ENCODE peak calls at places on chromosome 21, in eight cellular contexts. T is fibroblast of lung, G is astrocyte of the spinal cord, X is esophagus squamous epithelium, M is brain microvascular endothelial cell, V is ovary, R is left lung, I is HepG2. B is an unnamed sample.

GRCh38 chr21:44846201-44846484 is 27.3 kb downstream of the PTTG1IP start:
- DNase-seq in T (peak), I (no peak), X (no peak), M (no peak), V (no peak), G (peak), R (no peak), B (no peak)

GRCh38 chr21:25735221-25735894 is 586 bp downstream of the GABPA start:
- DNase-seq in T (peak), G (peak), I (peak), M (peak), V (peak), X (peak), R (peak), B (peak)

GRCh38 chr21:45467221-45467779 is 62.3 kb downstream of the COL18A1 start:
- DNase-seq in R (peak), G (no peak), V (no peak), T (no peak), X (no peak), I (no peak), M (peak), B (peak)

GRCh38 chr21:39441502-39442475 is 3.8 kb downstream of the LCA5L start:
- DNase-seq in X (no peak), V (no peak), M (peak), T (peak), G (peak), I (peak), R (no peak), B (peak)

GRCh38 chr21:44478124-44478800 is 23.0 kb downstream of the LRRC3 start:
- DNase-seq in X (no peak), V (no peak), M (no peak), T (no peak), G (no peak), R (no peak), I (no peak), B (no peak)

GRCh38 chr21:17428980-17429379 is 83.9 kb upstream of the CXADR start:
- DNase-seq in T (no peak), V (no peak), M (no peak), X (no peak), G (no peak), I (no peak), R (no peak), B (no peak)

GRCh38 chr21:8989883-8990325 is 1531.5 kb upstream of the TPTE start:
- DNase-seq in R (peak), T (no peak), G (no peak), X (no peak), M (no peak), I (peak), V (no peak), B (no peak)

GRCh38 chr21:45386728-45387371 is 18.1 kb upstream of the COL18A1 start:
- DNase-seq in X (no peak), I (no peak), M (peak), T (peak), R (peak), G (peak), V (peak), B (peak)

GRCh38 chr21:45335761-45336534 is 48.3 kb upstream of the POFUT2 start:
- DNase-seq in G (no peak), M (no peak), T (no peak), R (peak), I (no peak), X (no peak), V (peak), B (no peak)

GRCh38 chr21:26116456-26117011 is 54.0 kb downstream of the APP start:
- DNase-seq in V (no peak), I (peak), G (peak), X (no peak), R (no peak), T (peak), M (no peak), B (peak)

GRCh38 chr21:16563795-16564194 is 834.0 kb downstream of the USP25 start:
- DNase-seq in M (no peak), T (no peak), X (no peak), I (peak), V (no peak), R (peak), G (peak), B (no peak)

GRCh38 chr21:45912611-45913415 is 68.8 kb upstream of the COL6A1 start:
- DNase-seq in M (no peak), R (peak), V (no peak), T (no peak), X (no peak), G (no peak), I (no peak), B (no peak)

GRCh38 chr21:15992171-15992570 is 262.4 kb downstream of the USP25 start:
- DNase-seq in R (no peak), G (peak), T (peak), V (no peak), M (peak), X (no peak), I (no peak), B (peak)

GRCh38 chr21:38838598-38839369 is 33.1 kb downstream of the ETS2 start:
- DNase-seq in T (no peak), G (no peak), R (no peak), V (no peak), I (no peak), M (no peak), X (no peak), B (no peak)

GRCh38 chr21:46455575-46456385 is 2.9 kb upstream of the DIP2A start:
- DNase-seq in I (no peak), M (peak), R (no peak), X (no peak), V (no peak), G (peak), T (peak), B (peak)

GRCh38 chr21:25903599-25903998 is 168.8 kb downstream of the GABPA start:
- DNase-seq in I (no peak), T (no peak), V (no peak), G (no peak), X (no peak), R (no peak), M (no peak), B (no peak)

GRCh38 chr21:38905751-38906150 is 100.0 kb downstream of the ETS2 start:
- DNase-seq in R (no peak), X (no peak), T (no peak), G (no peak), V (no peak), M (no peak), I (no peak), B (no peak)

GRCh38 chr21:19993186-19993711 is 1005.0 kb upstream of the NCAM2 start:
- DNase-seq in R (no peak), M (no peak), V (no peak), I (no peak), G (no peak), T (no peak), X (no peak), B (no peak)

GRCh38 chr21:27268290-27268689 is 301.4 kb upstream of the ADAMTS5 start:
- DNase-seq in I (no peak), G (peak), X (no peak), V (no peak), R (no peak), M (peak), T (peak), B (peak)

GRCh38 chr21:39232926-39233325 is 49.7 kb upstream of the PSMG1 start:
- DNase-seq in V (no peak), I (no peak), X (no peak), R (no peak), G (peak), T (peak), M (no peak), B (peak)

GRCh38 chr21:42777064-42777756 is 102.1 kb downstream of the WDR4 start:
- DNase-seq in M (no peak), I (no peak), G (no peak), X (no peak), T (no peak), R (peak), V (no peak), B (no peak)

GRCh38 chr21:45142469-45142868 is 68.1 kb downstream of the ADARB1 start:
- DNase-seq in V (no peak), X (no peak), I (no peak), G (peak), T (peak), M (peak), R (no peak), B (peak)

GRCh38 chr21:44756416-44757185 is 45.0 kb downstream of the UBE2G2 start:
- DNase-seq in G (no peak), R (no peak), M (no peak), T (no peak), V (no peak), I (no peak), X (no peak), B (peak)

GRCh38 chr21:25518491-25518911 is 88.8 kb downstream of the MRPL39 start:
- DNase-seq in G (no peak), I (no peak), X (no peak), M (no peak), R (peak), V (no peak), T (no peak), B (peak)

GRCh38 chr21:18529253-18529652 is 125.7 kb upstream of the TMPRSS15 start:
- DNase-seq in I (no peak), G (peak), T (peak), X (no peak), V (no peak), M (peak), R (no peak), B (peak)

GRCh38 chr21:46194374-46195334 is 10.4 kb upstream of the SPATC1L start:
- DNase-seq in G (no peak), I (no peak), T (no peak), V (peak), M (no peak), R (no peak), X (no peak), B (no peak)

GRCh38 chr21:43631411-43632107 is 27.7 kb downstream of the HSF2BP start:
- DNase-seq in G (no peak), T (no peak), M (no peak), I (no peak), R (no peak), V (no peak), X (no peak), B (no peak)

GRCh38 chr21:42997053-42997452 is 22.7 kb downstream of the PKNOX1 start:
- DNase-seq in T (peak), I (no peak), R (no peak), M (peak), V (peak), G (peak), X (no peak), B (peak)

GRCh38 chr21:43864313-43864805 is 664 bp upstream of the AGPAT3 start:
- DNase-seq in V (peak), R (peak), T (peak), G (no peak), M (no peak), I (no peak), X (no peak), B (peak)

GRCh38 chr21:45479691-45480675 is 62.3 kb downstream of the SLC19A1 start:
- DNase-seq in I (no peak), M (no peak), X (no peak), G (no peak), V (no peak), R (peak), T (no peak), B (no peak)

GRCh38 chr21:15826147-15826780 is 96.5 kb downstream of the USP25 start:
- DNase-seq in I (peak), X (no peak), T (peak), M (no peak), V (no peak), G (peak), R (no peak), B (peak)

GRCh38 chr21:44887126-44887806 is 13.8 kb upstream of the PTTG1IP start:
- DNase-seq in T (no peak), X (no peak), G (no peak), I (no peak), V (no peak), R (no peak), M (no peak), B (no peak)

GRCh38 chr21:29145354-29145782 is 14.9 kb downstream of the MAP3K7CL start:
- DNase-seq in I (peak), X (no peak), V (no peak), R (no peak), M (peak), G (peak), T (peak), B (peak)

GRCh38 chr21:38770660-38771059 is 35.1 kb upstream of the ETS2 start:
- DNase-seq in G (no peak), T (no peak), R (no peak), M (no peak), X (no peak), V (no peak), I (no peak), B (no peak)

GRCh38 chr21:16837319-16837718 is 675.5 kb upstream of the CXADR start:
- DNase-seq in X (no peak), R (no peak), I (no peak), M (no peak), G (peak), T (peak), V (no peak), B (peak)

GRCh38 chr21:39048064-39048463 is 135.2 kb downstream of the PSMG1 start:
- DNase-seq in T (peak), G (peak), R (no peak), M (peak), X (no peak), I (peak), V (no peak), B (no peak)

GRCh38 chr21:27047331-27048314 is 80.7 kb upstream of the ADAMTS5 start:
- DNase-seq in M (no peak), V (no peak), T (peak), G (peak), X (no peak), I (no peak), R (no peak), B (peak)

GRCh38 chr21:14718957-14719356 is 172.8 kb upstream of the SAMSN1 start:
- DNase-seq in G (no peak), M (no peak), R (no peak), I (no peak), X (no peak), V (no peak), T (no peak), B (no peak)

GRCh38 chr21:14725219-14725618 is 179.1 kb upstream of the SAMSN1 start:
- DNase-seq in V (no peak), M (no peak), G (no peak), T (no peak), I (no peak), X (no peak), R (no peak), B (no peak)

GRCh38 chr21:14722841-14723483 is 176.8 kb upstream of the SAMSN1 start:
- DNase-seq in R (no peak), V (no peak), G (no peak), M (no peak), T (no peak), X (no peak), I (no peak), B (no peak)
- TF ChIP-seq CTCF in R (no peak), V (no peak), G (no peak), M (no peak), T (no peak), X (no peak), I (no peak), B (no peak)

GRCh38 chr21:36246080-36246631 is 73.8 kb upstream of the MORC3 start:
- DNase-seq in G (no peak), I (no peak), R (no peak), V (no peak), X (no peak), M (no peak), T (no peak), B (no peak)

GRCh38 chr21:36249576-36250422 is 70.2 kb upstream of the MORC3 start:
- DNase-seq in I (no peak), M (no peak), G (no peak), R (no peak), X (no peak), T (no peak), V (no peak), B (no peak)

GRCh38 chr21:36245649-36246048 is 74.3 kb upstream of the MORC3 start:
- DNase-seq in M (no peak), X (no peak), R (no peak), T (no peak), G (no peak), I (no peak), V (no peak), B (no peak)

GRCh38 chr21:36245115-36245514 is 74.9 kb upstream of the MORC3 start:
- DNase-seq in G (no peak), M (no peak), T (no peak), R (no peak), I (no peak), V (no peak), X (no peak), B (no peak)

GRCh38 chr21:36247316-36247715 is 72.7 kb upstream of the MORC3 start:
- DNase-seq in M (no peak), I (no peak), T (no peak), R (no peak), V (no peak), G (peak), X (no peak), B (no peak)
- H3K4me3 ChIP-seq in M (no peak), I (no peak), T (no peak), R (no peak), V (no peak), G (no peak), X (no peak), B (no peak)

DNA sequence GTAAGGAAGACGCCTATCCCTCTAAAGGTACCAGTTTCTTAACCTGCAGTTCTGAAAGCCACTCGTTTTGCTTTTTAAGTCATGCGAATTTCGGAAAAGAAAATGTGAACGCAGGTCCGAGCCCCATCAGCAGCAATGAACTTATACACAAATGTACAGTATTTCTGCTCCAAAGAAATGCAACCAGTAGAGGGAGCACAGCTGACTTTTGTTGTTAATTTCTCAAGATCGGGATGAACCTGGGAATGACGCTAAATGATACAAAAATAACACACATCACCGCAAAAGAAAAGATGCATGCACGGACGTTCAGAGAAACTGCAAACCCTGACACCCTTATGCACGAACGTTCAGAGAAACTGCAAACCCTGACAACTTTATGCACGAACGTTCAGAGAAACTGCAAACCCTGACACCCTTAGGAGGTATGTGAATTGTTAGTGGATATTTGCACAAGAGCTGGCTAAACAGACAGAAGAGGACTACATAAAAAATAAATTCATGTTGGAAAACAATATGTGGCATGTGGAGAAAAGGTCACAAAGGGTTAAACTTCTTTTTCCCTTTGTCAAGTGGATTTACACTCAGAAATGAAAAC is 3.5 kb upstream of the TIAM1 start:
- DNase-seq in I (peak), G (peak), R (no peak), V (no peak), M (peak), T (peak), X (no peak), B (peak)
- TF ChIP-seq CTCF in I (peak), G (peak), R (peak), V (no peak), M (peak), T (peak), X (peak), B (no peak)

GRCh38 chr21:40829308-40829707 is 17.6 kb downstream of the DSCAM start:
- DNase-seq in G (no peak), X (no peak), V (no peak), T (no peak), R (no peak), M (no peak), I (no peak), B (no peak)
- H3K4me3 ChIP-seq in G (no peak), X (no peak), V (no peak), T (no peak), R (no peak), M (no peak), I (no peak), B (no peak)

GRCh38 chr21:33860332-33860879 is 55.2 kb downstream of the ATP5PO start:
- DNase-seq in R (no peak), M (no peak), T (no peak), V (no peak), X (no peak), G (no peak), I (no peak), B (no peak)

GRCh38 chr21:33864150-33864549 is 51.5 kb downstream of the ATP5PO start:
- DNase-seq in M (no peak), V (no peak), I (no peak), G (no peak), X (no peak), R (no peak), T (no peak), B (no peak)

GRCh38 chr21:33859373-33860102 is 56.1 kb downstream of the ATP5PO start:
- DNase-seq in T (no peak), V (no peak), R (no peak), I (no peak), X (no peak), G (no peak), M (no peak), B (no peak)

GRCh38 chr21:33858672-33859372 is 56.8 kb downstream of the ATP5PO start:
- DNase-seq in X (no peak), I (no peak), V (no peak), R (no peak), M (no peak), T (no peak), G (no peak), B (no peak)

GRCh38 chr21:33861125-33861524 is 54.5 kb downstream of the ATP5PO start:
- DNase-seq in X (no peak), I (no peak), G (no peak), R (no peak), M (no peak), V (no peak), T (no peak), B (no peak)
- TF ChIP-seq CTCF in X (no peak), I (no peak), G (no peak), R (no peak), M (no peak), V (no peak), T (no peak), B (no peak)

DNA sequence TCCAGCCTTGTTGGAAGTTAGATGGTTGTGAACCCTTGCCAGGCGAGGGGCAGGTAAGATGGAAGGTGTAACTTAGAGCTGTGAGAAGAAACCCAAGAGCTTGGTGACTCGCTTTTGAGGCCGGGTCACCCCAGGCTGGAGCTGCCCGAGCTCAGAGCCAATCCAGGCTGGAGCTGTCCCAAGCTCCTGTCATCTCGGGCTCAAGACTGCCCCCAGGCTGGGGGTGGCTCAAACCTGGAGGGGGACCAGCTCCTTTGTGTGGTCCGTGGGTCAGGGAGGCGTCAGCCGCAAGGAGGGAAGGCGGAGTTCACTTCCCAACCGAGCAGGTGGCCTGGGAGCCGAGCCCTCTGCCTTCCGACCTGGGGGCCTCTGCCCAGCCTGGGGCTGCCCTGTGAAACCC is 2.0 kb downstream of the HUNK start:
- DNase-seq in T (no peak), X (no peak), V (no peak), R (peak), G (no peak), M (no peak), I (no peak), B (no peak)
- H3K4me3 ChIP-seq in T (no peak), X (no peak), V (peak), R (no peak), G (no peak), M (no peak), I (peak), B (no peak)

DNA sequence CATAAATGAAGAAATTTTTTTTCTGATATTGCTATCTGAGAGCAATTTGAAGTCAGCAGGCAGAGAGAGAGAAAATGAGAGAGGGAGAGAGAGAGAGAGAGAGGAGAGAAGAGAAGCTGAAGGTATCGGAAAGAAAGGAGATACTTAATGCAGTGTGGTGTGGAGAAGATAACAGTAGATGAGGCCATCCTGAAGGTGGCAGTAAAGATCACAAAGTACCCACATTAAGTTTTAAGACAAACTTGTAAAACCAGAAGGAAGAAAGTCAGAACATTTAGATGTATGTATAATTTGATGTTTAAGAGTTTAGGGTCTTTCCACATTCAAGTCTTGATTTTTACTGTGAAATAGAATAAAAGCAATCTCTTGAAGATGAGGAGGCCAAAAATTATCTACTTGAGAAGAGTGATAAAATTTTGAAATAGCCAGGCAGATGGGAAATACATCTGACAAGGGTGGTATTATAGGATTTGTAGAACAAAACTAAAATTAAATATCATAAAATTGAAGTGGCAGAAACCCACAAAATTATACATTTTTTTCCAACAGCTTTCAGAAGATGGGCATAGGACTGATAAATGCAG is 1753.4 kb downstream of the MRPL39 start:
- DNase-seq in X (no peak), G (peak), V (no peak), M (peak), R (no peak), I (no peak), T (peak), B (no peak)
- TF ChIP-seq CTCF in X (no peak), G (peak), V (no peak), M (peak), R (peak), I (peak), T (peak), B (no peak)

B was measured in foreskin fibroblast.